ENCODE peak calls at places on chromosomes 11 and 22, in four cellular contexts. One of them, this sample, is unnamed.

GRCh38 chr22:43891360-43892182 is at the start of gene PNPLA5:
- DNase-seq in H1: peak
- DNase-seq in trophoblast cell: no peak
- DNase-seq in mesenchymal stem cell: no peak
- DNase-seq in this sample: no peak

GRCh38 chr11:114026355-114026754 is 33.2 kb upstream of the ZBTB16 start:
- DNase-seq in H1: no peak
- DNase-seq in mesenchymal stem cell: peak
- DNase-seq in trophoblast cell: no peak
- DNase-seq in this sample: no peak

GRCh38 chr11:71383461-71383860 is 64.7 kb downstream of the DHCR7 start:
- DNase-seq in mesenchymal stem cell: no peak
- DNase-seq in H1: no peak
- DNase-seq in trophoblast cell: no peak
- DNase-seq in this sample: no peak

GRCh38 chr11:76810151-76810853 is 27.1 kb downstream of the TSKU start:
- DNase-seq in H1: no peak
- DNase-seq in mesenchymal stem cell: peak
- DNase-seq in trophoblast cell: peak
- DNase-seq in this sample: no peak

GRCh38 chr11:108654994-108655631 is 9.8 kb upstream of the DDX10 start:
- DNase-seq in trophoblast cell: peak
- DNase-seq in mesenchymal stem cell: peak
- DNase-seq in H1: no peak
- DNase-seq in this sample: no peak

GRCh38 chr11:110857885-110858555 is 145.8 kb upstream of the ARHGAP20 start:
- DNase-seq in trophoblast cell: peak
- DNase-seq in H1: no peak
- DNase-seq in mesenchymal stem cell: no peak
- DNase-seq in this sample: no peak

GRCh38 chr11:133678211-133678610 is 145.9 kb upstream of the OPCML start:
- DNase-seq in mesenchymal stem cell: no peak
- DNase-seq in trophoblast cell: no peak
- DNase-seq in H1: no peak
- DNase-seq in this sample: no peak

GRCh38 chr11:109106201-109106906 is 315.6 kb upstream of the C11orf87 start:
- DNase-seq in H1: peak
- DNase-seq in mesenchymal stem cell: no peak
- DNase-seq in trophoblast cell: no peak
- DNase-seq in this sample: no peak

GRCh38 chr22:27420817-27421361 is 380.7 kb downstream of the MN1 start:
- DNase-seq in mesenchymal stem cell: no peak
- DNase-seq in trophoblast cell: peak
- DNase-seq in H1: no peak
- DNase-seq in this sample: no peak

GRCh38 chr11:128021304-128022006 is 565.9 kb downstream of the ETS1 start:
- DNase-seq in H1: no peak
- DNase-seq in trophoblast cell: no peak
- DNase-seq in mesenchymal stem cell: no peak
- DNase-seq in this sample: peak

GRCh38 chr11:77668760-77669159 is 31.2 kb upstream of the CLNS1A start:
- DNase-seq in trophoblast cell: no peak
- DNase-seq in H1: no peak
- DNase-seq in mesenchymal stem cell: no peak
- DNase-seq in this sample: no peak

GRCh38 chr22:39776295-39776694 is 117.3 kb downstream of the ENTHD1 start:
- DNase-seq in mesenchymal stem cell: no peak
- DNase-seq in trophoblast cell: no peak
- DNase-seq in H1: no peak
- DNase-seq in this sample: no peak

GRCh38 chr22:47547239-47547661 is 784.8 kb downstream of the TBC1D22A start:
- DNase-seq in H1: no peak
- DNase-seq in trophoblast cell: no peak
- DNase-seq in mesenchymal stem cell: no peak
- DNase-seq in this sample: no peak

GRCh38 chr22:24435861-24436351 is 8.5 kb downstream of the ADORA2A start:
- DNase-seq in H1: no peak
- DNase-seq in trophoblast cell: peak
- DNase-seq in mesenchymal stem cell: no peak
- DNase-seq in this sample: no peak

GRCh38 chr11:122737951-122738693 is 82.6 kb downstream of the UBASH3B start:
- DNase-seq in H1: no peak
- DNase-seq in mesenchymal stem cell: peak
- DNase-seq in trophoblast cell: no peak
- DNase-seq in this sample: peak

GRCh38 chr11:29432719-29433325 is 584.0 kb downstream of the KCNA4 start:
- DNase-seq in mesenchymal stem cell: peak
- DNase-seq in H1: no peak
- DNase-seq in trophoblast cell: peak
- DNase-seq in this sample: no peak

GRCh38 chr11:3914807-3915206 is 59.3 kb downstream of the STIM1 start:
- DNase-seq in H1: no peak
- DNase-seq in mesenchymal stem cell: peak
- DNase-seq in trophoblast cell: no peak
- DNase-seq in this sample: no peak

GRCh38 chr22:31137721-31138120 is 2.6 kb downstream of the PLA2G3 start:
- DNase-seq in H1: no peak
- DNase-seq in trophoblast cell: no peak
- DNase-seq in mesenchymal stem cell: no peak
- DNase-seq in this sample: no peak

GRCh38 chr11:61482513-61482912 is 26.0 kb upstream of the LRRC10B start:
- DNase-seq in H1: peak
- DNase-seq in trophoblast cell: peak
- DNase-seq in mesenchymal stem cell: no peak
- DNase-seq in this sample: no peak

GRCh38 chr11:34155759-34156062 is 50.3 kb downstream of the NAT10 start:
- DNase-seq in H1: no peak
- DNase-seq in trophoblast cell: peak
- DNase-seq in mesenchymal stem cell: no peak
- DNase-seq in this sample: no peak

GRCh38 chr11:61974766-61975631 is 7.6 kb upstream of the FTH1 start:
- DNase-seq in trophoblast cell: no peak
- DNase-seq in H1: no peak
- DNase-seq in mesenchymal stem cell: no peak
- DNase-seq in this sample: no peak

GRCh38 chr11:22976146-22976545 is 115.9 kb upstream of the CCDC179 start:
- DNase-seq in H1: no peak
- DNase-seq in trophoblast cell: peak
- DNase-seq in mesenchymal stem cell: peak
- DNase-seq in this sample: no peak

GRCh38 chr11:64157987-64158386 is 7.9 kb downstream of the MACROD1 start:
- DNase-seq in trophoblast cell: no peak
- DNase-seq in H1: no peak
- DNase-seq in mesenchymal stem cell: no peak
- DNase-seq in this sample: no peak

GRCh38 chr11:86726118-86726748 is 53.8 kb upstream of the ME3 start:
- DNase-seq in mesenchymal stem cell: no peak
- DNase-seq in H1: no peak
- DNase-seq in trophoblast cell: peak
- DNase-seq in this sample: no peak

GRCh38 chr22:27146871-27147591 is 489.6 kb downstream of the MIAT start:
- DNase-seq in mesenchymal stem cell: peak
- DNase-seq in H1: no peak
- DNase-seq in trophoblast cell: no peak
- DNase-seq in this sample: no peak

GRCh38 chr22:40534379-40535188 is 101.9 kb downstream of the MRTFA start:
- DNase-seq in H1: no peak
- DNase-seq in mesenchymal stem cell: peak
- DNase-seq in trophoblast cell: peak
- DNase-seq in this sample: no peak

GRCh38 chr11:74720596-74721478 is 10.4 kb downstream of the CHRDL2 start:
- DNase-seq in H1: no peak
- DNase-seq in trophoblast cell: peak
- DNase-seq in mesenchymal stem cell: peak
- DNase-seq in this sample: no peak

GRCh38 chr22:23119492-23120414 is 22.0 kb downstream of the RSPH14 start:
- DNase-seq in mesenchymal stem cell: no peak
- DNase-seq in H1: no peak
- DNase-seq in trophoblast cell: no peak
- DNase-seq in this sample: no peak

GRCh38 chr11:119263352-119263940 is 53.5 kb downstream of the MCAM start:
- DNase-seq in mesenchymal stem cell: peak
- DNase-seq in H1: no peak
- DNase-seq in trophoblast cell: no peak
- DNase-seq in this sample: no peak

GRCh38 chr22:41831828-41832552 is 915 bp upstream of the SREBF2 start:
- DNase-seq in mesenchymal stem cell: no peak
- DNase-seq in H1: no peak
- DNase-seq in trophoblast cell: peak
- DNase-seq in this sample: peak

GRCh38 chr22:27919943-27920755 is 1.1 kb upstream of the PITPNB start:
- DNase-seq in mesenchymal stem cell: peak
- DNase-seq in H1: no peak
- DNase-seq in trophoblast cell: peak
- DNase-seq in this sample: peak

GRCh38 chr22:29199702-29200400 is 5.8 kb upstream of the EMID1 start:
- DNase-seq in mesenchymal stem cell: no peak
- DNase-seq in trophoblast cell: no peak
- DNase-seq in H1: no peak
- DNase-seq in this sample: no peak

GRCh38 chr11:60701509-60701818 is 2.1 kb downstream of the MS4A8 start:
- DNase-seq in H1: no peak
- DNase-seq in trophoblast cell: no peak
- DNase-seq in mesenchymal stem cell: no peak
- DNase-seq in this sample: no peak

GRCh38 chr11:65422104-65422632 is 430 bp upstream of the NEAT1 start:
- DNase-seq in H1: peak
- DNase-seq in trophoblast cell: peak
- DNase-seq in mesenchymal stem cell: peak
- DNase-seq in this sample: peak

GRCh38 chr11:65422633-65423515 is at the start of gene NEAT1:
- DNase-seq in H1: peak
- DNase-seq in trophoblast cell: peak
- DNase-seq in mesenchymal stem cell: peak
- DNase-seq in this sample: peak

GRCh38 chr11:65425105-65425970 is 2.7 kb downstream of the NEAT1 start:
- DNase-seq in H1: no peak
- DNase-seq in mesenchymal stem cell: peak
- DNase-seq in trophoblast cell: peak
- DNase-seq in this sample: no peak

GRCh38 chr11:65424200-65425104 is 1.9 kb downstream of the NEAT1 start:
- DNase-seq in mesenchymal stem cell: peak
- DNase-seq in H1: no peak
- DNase-seq in trophoblast cell: peak
- DNase-seq in this sample: no peak

GRCh38 chr11:65423516-65424199 is 1.1 kb downstream of the NEAT1 start:
- DNase-seq in trophoblast cell: peak
- DNase-seq in mesenchymal stem cell: no peak
- DNase-seq in H1: no peak
- DNase-seq in this sample: no peak
- H3K23ac ChIP-seq in trophoblast cell: no peak
- H3K23ac ChIP-seq in mesenchymal stem cell: no peak
- H3K23ac ChIP-seq in H1: no peak
- H3K23ac ChIP-seq in this sample: peak

GRCh38 chr11:125229006-125229405 is 64.5 kb downstream of the PKNOX2 start:
- DNase-seq in trophoblast cell: no peak
- DNase-seq in H1: no peak
- DNase-seq in mesenchymal stem cell: no peak
- DNase-seq in this sample: no peak
- H2BK12ac ChIP-seq in trophoblast cell: no peak
- H2BK12ac ChIP-seq in H1: no peak
- H2BK12ac ChIP-seq in mesenchymal stem cell: no peak
- H2BK12ac ChIP-seq in this sample: peak

GRCh38 chr11:68370211-68371111 is 58.1 kb downstream of the LRP5 start:
- DNase-seq in H1: no peak
- DNase-seq in trophoblast cell: peak
- DNase-seq in mesenchymal stem cell: peak
- DNase-seq in this sample: no peak
- H3K4me3 ChIP-seq in H1: no peak
- H3K4me3 ChIP-seq in trophoblast cell: no peak
- H3K4me3 ChIP-seq in mesenchymal stem cell: no peak
- H3K4me3 ChIP-seq in this sample: no peak

DNA sequence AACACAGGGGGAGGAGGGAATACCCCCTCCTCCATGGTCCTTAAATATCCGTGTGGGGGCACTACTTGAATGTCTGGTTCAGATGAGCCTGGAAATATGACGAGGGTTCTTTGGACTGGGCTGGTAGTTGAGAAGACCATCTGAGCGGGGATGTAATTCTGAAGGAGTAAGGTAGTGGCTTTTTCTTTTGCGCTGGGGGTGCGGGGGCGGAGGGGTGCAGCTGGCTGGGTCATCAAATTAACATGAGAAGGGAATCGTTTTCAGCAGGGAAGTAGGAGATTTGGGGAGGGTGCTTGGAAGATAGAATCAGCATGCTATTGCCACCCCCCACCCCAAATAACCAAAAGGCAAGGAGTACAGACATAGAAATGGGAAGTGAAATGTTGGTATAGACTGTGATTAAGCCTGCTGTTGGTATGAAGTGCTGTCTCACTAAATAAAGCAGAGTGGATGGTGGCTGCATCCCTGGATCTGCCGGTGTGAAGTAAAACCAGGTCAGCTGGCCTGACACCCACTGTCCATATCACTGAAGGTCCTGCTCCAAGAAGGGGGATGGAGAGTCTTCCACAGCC is 121.9 kb upstream of the HSD17B12 start:
- DNase-seq in H1: no peak
- DNase-seq in trophoblast cell: no peak
- DNase-seq in mesenchymal stem cell: no peak
- DNase-seq in this sample: no peak
- H3K23ac ChIP-seq in H1: no peak
- H3K23ac ChIP-seq in trophoblast cell: no peak
- H3K23ac ChIP-seq in mesenchymal stem cell: no peak
- H3K23ac ChIP-seq in this sample: no peak

DNA sequence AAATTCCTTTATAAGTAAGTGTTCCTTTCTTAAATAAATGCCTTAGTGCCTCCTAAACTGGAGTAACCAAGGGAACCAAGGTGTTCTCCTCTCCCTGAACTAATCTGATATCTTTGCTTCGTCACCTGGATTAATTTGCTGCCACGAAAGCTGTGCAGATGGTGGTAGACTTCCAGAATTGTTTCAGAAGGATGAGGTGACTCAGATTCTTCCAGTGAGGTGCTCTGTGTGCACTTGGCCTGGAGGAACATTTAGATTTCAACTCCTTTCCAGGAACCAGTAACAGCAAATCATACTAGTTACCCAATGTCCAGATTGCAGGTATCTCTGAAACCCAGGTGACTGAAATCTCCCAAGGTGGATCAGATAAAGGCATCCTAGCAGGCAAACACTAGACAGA is 181.9 kb downstream of the FAT3 start:
- DNase-seq in mesenchymal stem cell: no peak
- DNase-seq in trophoblast cell: peak
- DNase-seq in H1: no peak
- DNase-seq in this sample: no peak
- H2BK12ac ChIP-seq in mesenchymal stem cell: no peak
- H2BK12ac ChIP-seq in trophoblast cell: no peak
- H2BK12ac ChIP-seq in H1: no peak
- H2BK12ac ChIP-seq in this sample: no peak

GRCh38 chr11:43212279-43212678 is 99.5 kb upstream of the API5 start:
- DNase-seq in H1: peak
- DNase-seq in trophoblast cell: no peak
- DNase-seq in mesenchymal stem cell: no peak
- DNase-seq in this sample: no peak
- H3K4me3 ChIP-seq in H1: no peak
- H3K4me3 ChIP-seq in trophoblast cell: no peak
- H3K4me3 ChIP-seq in mesenchymal stem cell: no peak
- H3K4me3 ChIP-seq in this sample: no peak

GRCh38 chr11:94681852-94682251 is 86.3 kb upstream of the AMOTL1 start:
- DNase-seq in mesenchymal stem cell: no peak
- DNase-seq in H1: no peak
- DNase-seq in trophoblast cell: no peak
- DNase-seq in this sample: no peak
- H3K23ac ChIP-seq in mesenchymal stem cell: no peak
- H3K23ac ChIP-seq in H1: no peak
- H3K23ac ChIP-seq in trophoblast cell: no peak
- H3K23ac ChIP-seq in this sample: no peak